ENCODE peak calls at places on chromosomes 13 and 19, in five cellular contexts. R, H, W, V and P are unnamed samples.

GRCh38 chr13:59750860-59751259 is 412.9 kb downstream of the DIAPH3 start:
- DNase-seq in H (peak), R (peak), W (peak), V (peak), P (no peak)

GRCh38 chr19:1875646-1876493 is 9.4 kb downstream of the ABHD17A start:
- DNase-seq in H (peak), V (no peak), W (peak), R (peak), P (peak)

GRCh38 chr13:26475176-26476110 is 82.0 kb upstream of the WASF3 start:
- DNase-seq in V (peak), H (no peak), R (no peak), W (peak), P (peak)

GRCh38 chr19:20359933-20360720 is 193.1 kb downstream of the ZNF486 start:
- DNase-seq in V (no peak), W (peak), H (no peak), R (no peak), P (peak)

GRCh38 chr19:18675779-18676178 is 7.7 kb upstream of the CRTC1 start:
- DNase-seq in R (no peak), H (no peak), V (no peak), W (peak), P (no peak)

GRCh38 chr19:30696514-30696913 is 324.3 kb downstream of the ZNF536 start:
- DNase-seq in R (no peak), H (no peak), W (peak), V (peak), P (peak)

GRCh38 chr19:4097501-4097900 is 26.4 kb downstream of the MAP2K2 start:
- DNase-seq in W (no peak), V (no peak), R (no peak), H (no peak), P (no peak)

GRCh38 chr19:37718357-37718756 is 1.2 kb downstream of the ZNF607 start:
- DNase-seq in R (peak), H (no peak), W (no peak), V (no peak), P (no peak)

GRCh38 chr13:61531383-61532065 is 115.9 kb upstream of the PCDH20 start:
- DNase-seq in R (no peak), H (no peak), V (no peak), W (no peak), P (peak)

GRCh38 chr13:98535501-98536357 is 41.2 kb downstream of the STK24 start:
- DNase-seq in W (no peak), R (no peak), V (no peak), H (no peak), P (peak)

GRCh38 chr13:32538234-32538620 is 368 bp downstream of the N4BP2L2 start:
- DNase-seq in H (no peak), R (peak), W (no peak), V (no peak), P (peak)
- H3K18ac ChIP-seq in H (peak), R (peak), W (peak), V (peak), P (peak)

GRCh38 chr19:28898279-28898678 is 314.7 kb downstream of the UQCRFS1 start:
- DNase-seq in R (no peak), H (no peak), W (no peak), V (no peak), P (no peak)
- H2BK12ac ChIP-seq in R (no peak), H (no peak), W (no peak), V (peak), P (no peak)

DNA sequence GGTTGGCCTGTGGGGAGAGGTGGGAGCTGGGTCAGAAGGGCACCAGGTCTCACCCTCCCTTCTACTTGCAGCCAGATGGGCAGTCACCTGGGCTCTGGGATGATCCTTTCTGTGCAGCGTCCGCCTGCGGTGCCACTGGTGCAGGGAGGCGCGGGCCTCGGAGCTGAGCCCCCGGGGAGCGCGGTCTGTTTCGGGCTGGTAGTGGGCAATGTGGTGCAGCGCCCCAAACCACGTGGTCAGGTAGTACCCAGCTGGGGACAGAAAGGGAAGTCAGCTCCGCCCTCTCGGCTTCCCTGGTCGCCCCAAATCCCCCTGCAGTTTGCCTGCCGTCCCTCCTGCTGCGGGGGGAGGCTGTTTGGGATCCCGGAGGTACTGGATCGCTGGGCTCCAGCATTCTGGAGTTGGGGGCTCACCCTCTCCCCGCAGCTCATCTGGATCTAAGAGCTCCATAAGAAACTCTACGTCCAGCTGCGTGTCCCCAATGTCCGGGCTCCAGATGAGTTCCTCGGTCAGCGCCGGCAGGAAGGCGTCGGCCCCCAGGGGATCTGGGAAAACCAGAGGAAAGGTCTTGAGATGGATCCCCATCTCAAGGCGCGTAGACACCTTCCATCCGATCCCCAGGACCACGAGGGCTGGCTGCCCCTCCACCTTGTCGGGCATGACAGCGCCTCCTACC is 8.8 kb downstream of the RINL start:
- DNase-seq in R (no peak), H (no peak), W (peak), V (no peak), P (no peak)
- H3K4me2 ChIP-seq in R (peak), H (peak), W (peak), V (peak), P (peak)

DNA sequence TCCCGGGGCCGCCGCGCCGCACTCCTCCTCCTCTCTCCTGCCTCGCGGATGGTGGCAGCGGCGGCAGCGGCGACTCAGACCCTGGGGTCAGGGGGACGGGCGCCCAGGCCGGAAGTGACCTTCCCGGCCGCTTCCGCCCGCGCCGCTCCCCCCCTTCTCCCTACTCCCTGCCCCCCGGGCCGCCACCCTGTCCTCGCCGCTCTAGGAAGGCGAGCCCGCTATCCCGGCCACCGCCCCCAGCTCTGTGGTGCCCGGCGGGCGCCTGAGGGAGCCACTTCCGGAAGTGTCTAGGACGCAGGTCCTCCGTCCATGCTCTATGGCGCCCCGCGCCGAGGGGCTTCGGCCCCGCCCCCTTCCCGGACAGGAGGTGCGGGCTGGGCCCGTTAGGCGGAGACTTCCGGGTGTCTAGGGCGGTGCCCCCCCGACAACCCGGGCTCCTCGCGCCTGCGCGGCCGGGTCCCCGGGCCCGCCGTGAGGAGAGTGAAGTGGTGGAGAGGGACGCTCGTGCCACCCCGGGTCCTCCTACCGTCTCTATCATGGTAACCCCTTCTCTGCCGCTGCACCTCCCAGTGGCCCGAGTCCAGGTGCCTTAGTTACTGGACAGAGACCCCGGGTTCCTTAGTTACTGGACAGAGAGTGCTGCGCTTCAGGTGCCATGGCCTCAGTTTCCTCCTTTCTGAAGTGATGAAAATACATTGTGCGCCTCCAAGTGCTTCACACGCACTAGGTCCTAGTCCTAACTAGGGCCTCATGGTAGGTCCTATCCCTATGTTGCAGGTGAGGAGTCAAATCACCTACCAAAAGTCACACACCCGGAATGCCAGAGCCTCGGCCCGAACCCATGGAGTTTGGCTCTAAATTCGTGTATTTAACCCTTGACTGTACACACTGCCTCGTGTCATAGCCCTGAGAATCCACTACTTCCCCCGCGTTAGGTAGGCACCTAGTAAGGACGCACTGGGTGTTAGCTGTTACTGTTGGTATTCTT is at the start of gene ZNF787:
- DNase-seq in V (peak), W (peak), H (peak), R (peak), P (peak)
- H3K18ac ChIP-seq in V (peak), W (peak), H (peak), R (peak), P (peak)

DNA sequence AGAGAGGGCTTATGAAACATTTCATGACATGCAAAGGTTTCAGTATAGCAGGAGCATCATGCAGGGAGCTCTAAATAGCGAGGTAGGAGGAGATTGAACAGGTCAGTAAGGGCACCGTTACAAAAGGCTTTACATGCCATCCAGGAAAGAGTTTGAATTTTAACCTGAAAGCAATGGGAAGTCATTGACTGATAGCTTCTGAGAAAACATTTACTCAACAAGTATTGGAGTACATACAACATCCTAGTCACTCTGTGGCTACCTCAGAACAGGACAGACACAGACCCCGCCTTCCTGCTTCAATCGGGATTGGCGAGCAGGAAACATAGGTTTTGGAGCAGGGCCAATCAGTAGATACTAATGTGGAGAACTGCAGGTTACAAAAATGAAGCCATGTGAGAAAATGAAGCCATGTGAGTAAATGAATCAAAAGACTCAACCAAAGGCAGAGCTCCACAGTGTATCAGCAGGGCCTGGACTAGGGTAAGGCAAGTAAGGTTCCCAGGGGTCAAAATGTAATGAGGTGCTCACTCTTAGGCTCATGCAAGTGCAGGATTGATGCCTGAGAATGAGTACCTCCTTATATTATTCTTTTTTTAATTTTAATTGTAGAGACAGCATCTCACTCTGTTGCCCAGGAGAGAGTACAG is 46.8 kb upstream of the FNDC3A start:
- DNase-seq in R (no peak), V (no peak), H (no peak), W (no peak), P (no peak)
- H2BK12ac ChIP-seq in R (no peak), V (no peak), H (no peak), W (no peak), P (no peak)